ENCODE peak calls at places on chromosomes 2 and 18, in five cellular contexts. One of them, this sample, is unnamed.

GRCh38 chr2:237966565-237967462 is at the start of gene UBE2F:
- DNase-seq in cardiac muscle cell: peak; percentile 98
- DNase-seq in SK-N-MC: peak; percentile 77
- DNase-seq in CD8-positive, alpha-beta memory T cell: peak; percentile 95
- DNase-seq in OCI-LY7: peak; percentile 98
- DNase-seq in this sample: peak; percentile 97

GRCh38 chr18:44601447-44601846 is 79.2 kb upstream of the SETBP1 start:
- DNase-seq in cardiac muscle cell: peak; percentile 50
- DNase-seq in SK-N-MC: no peak
- DNase-seq in CD8-positive, alpha-beta memory T cell: no peak
- DNase-seq in OCI-LY7: no peak
- DNase-seq in this sample: no peak

GRCh38 chr2:32453242-32454062 is 96.6 kb downstream of the BIRC6 start:
- DNase-seq in cardiac muscle cell: no peak
- DNase-seq in SK-N-MC: peak; percentile 52
- DNase-seq in CD8-positive, alpha-beta memory T cell: no peak
- DNase-seq in OCI-LY7: no peak
- DNase-seq in this sample: no peak

GRCh38 chr2:204401114-204401513 is 144.2 kb upstream of the PARD3B start:
- DNase-seq in cardiac muscle cell: no peak
- DNase-seq in SK-N-MC: no peak
- DNase-seq in CD8-positive, alpha-beta memory T cell: no peak
- DNase-seq in OCI-LY7: no peak
- DNase-seq in this sample: no peak

GRCh38 chr2:239035361-239035814 is 187.5 kb downstream of the TWIST2 start:
- DNase-seq in cardiac muscle cell: peak; percentile 24
- DNase-seq in SK-N-MC: no peak
- DNase-seq in CD8-positive, alpha-beta memory T cell: peak; percentile 53
- DNase-seq in OCI-LY7: peak; percentile 35
- DNase-seq in this sample: peak; percentile 46

GRCh38 chr18:27750014-27750413 is 426.9 kb downstream of the CDH2 start:
- DNase-seq in cardiac muscle cell: peak; percentile 81
- DNase-seq in SK-N-MC: peak; percentile 18
- DNase-seq in CD8-positive, alpha-beta memory T cell: no peak
- DNase-seq in OCI-LY7: peak; percentile 9
- DNase-seq in this sample: no peak

GRCh38 chr2:101047774-101048173 is 45.7 kb downstream of the RPL31 start:
- DNase-seq in cardiac muscle cell: peak; percentile 58
- DNase-seq in SK-N-MC: no peak
- DNase-seq in CD8-positive, alpha-beta memory T cell: no peak
- DNase-seq in OCI-LY7: no peak
- DNase-seq in this sample: no peak

GRCh38 chr2:134108124-134108523 is 145.7 kb upstream of the MGAT5 start:
- DNase-seq in cardiac muscle cell: no peak
- DNase-seq in SK-N-MC: no peak
- DNase-seq in CD8-positive, alpha-beta memory T cell: no peak
- DNase-seq in OCI-LY7: no peak
- DNase-seq in this sample: no peak

GRCh38 chr18:45774065-45774521 is 50.1 kb downstream of the SLC14A1 start:
- DNase-seq in cardiac muscle cell: peak; percentile 75
- DNase-seq in SK-N-MC: no peak
- DNase-seq in CD8-positive, alpha-beta memory T cell: no peak
- DNase-seq in OCI-LY7: no peak
- DNase-seq in this sample: peak; percentile 28

GRCh38 chr2:67667054-67667908 is 270.1 kb downstream of the ETAA1 start:
- DNase-seq in cardiac muscle cell: no peak
- DNase-seq in SK-N-MC: no peak
- DNase-seq in CD8-positive, alpha-beta memory T cell: no peak
- DNase-seq in OCI-LY7: no peak
- DNase-seq in this sample: no peak

GRCh38 chr18:39134255-39134654 is 1568.7 kb upstream of the CELF4 start:
- DNase-seq in cardiac muscle cell: no peak
- DNase-seq in SK-N-MC: no peak
- DNase-seq in CD8-positive, alpha-beta memory T cell: no peak
- DNase-seq in OCI-LY7: no peak
- DNase-seq in this sample: no peak

GRCh38 chr2:28227498-28227897 is 165.2 kb upstream of the FOSL2 start:
- DNase-seq in cardiac muscle cell: no peak
- DNase-seq in SK-N-MC: no peak
- DNase-seq in CD8-positive, alpha-beta memory T cell: no peak
- DNase-seq in OCI-LY7: no peak
- DNase-seq in this sample: no peak

GRCh38 chr18:5892772-5893431 is 2.4 kb downstream of the TMEM200C start:
- DNase-seq in cardiac muscle cell: no peak
- DNase-seq in SK-N-MC: no peak
- DNase-seq in CD8-positive, alpha-beta memory T cell: no peak
- DNase-seq in OCI-LY7: no peak
- DNase-seq in this sample: no peak

GRCh38 chr2:226676618-226677017 is 123.0 kb downstream of the IRS1 start:
- DNase-seq in cardiac muscle cell: no peak
- DNase-seq in SK-N-MC: no peak
- DNase-seq in CD8-positive, alpha-beta memory T cell: no peak
- DNase-seq in OCI-LY7: no peak
- DNase-seq in this sample: no peak

GRCh38 chr2:38652431-38653273 is 13.3 kb upstream of the GALM start:
- DNase-seq in cardiac muscle cell: no peak
- DNase-seq in SK-N-MC: no peak
- DNase-seq in CD8-positive, alpha-beta memory T cell: no peak
- DNase-seq in OCI-LY7: no peak
- DNase-seq in this sample: no peak

GRCh38 chr18:55086931-55087330 is 127.7 kb upstream of the CCDC68 start:
- DNase-seq in cardiac muscle cell: no peak
- DNase-seq in SK-N-MC: no peak
- DNase-seq in CD8-positive, alpha-beta memory T cell: no peak
- DNase-seq in OCI-LY7: no peak
- DNase-seq in this sample: no peak

GRCh38 chr18:48932822-48933510 is 17.8 kb downstream of the SMAD7 start:
- DNase-seq in cardiac muscle cell: no peak
- DNase-seq in SK-N-MC: no peak
- DNase-seq in CD8-positive, alpha-beta memory T cell: no peak
- DNase-seq in OCI-LY7: peak; percentile 50
- DNase-seq in this sample: no peak

GRCh38 chr18:63205791-63206252 is 113.7 kb downstream of the BCL2 start:
- DNase-seq in cardiac muscle cell: no peak
- DNase-seq in SK-N-MC: no peak
- DNase-seq in CD8-positive, alpha-beta memory T cell: no peak
- DNase-seq in OCI-LY7: no peak
- DNase-seq in this sample: no peak

GRCh38 chr2:10599921-10600320 is 89.9 kb downstream of the NOL10 start:
- DNase-seq in cardiac muscle cell: no peak
- DNase-seq in SK-N-MC: no peak
- DNase-seq in CD8-positive, alpha-beta memory T cell: no peak
- DNase-seq in OCI-LY7: no peak
- DNase-seq in this sample: no peak

GRCh38 chr2:239955989-239956817 is 68.9 kb downstream of the NDUFA10 start:
- DNase-seq in cardiac muscle cell: no peak
- DNase-seq in SK-N-MC: no peak
- DNase-seq in CD8-positive, alpha-beta memory T cell: no peak
- DNase-seq in OCI-LY7: no peak
- DNase-seq in this sample: no peak

GRCh38 chr2:172072279-172072678 is 13.0 kb upstream of the DLX1 start:
- DNase-seq in cardiac muscle cell: no peak
- DNase-seq in SK-N-MC: no peak
- DNase-seq in CD8-positive, alpha-beta memory T cell: no peak
- DNase-seq in OCI-LY7: no peak
- DNase-seq in this sample: no peak

GRCh38 chr2:9991829-9992273 is 40.4 kb downstream of the GRHL1 start:
- DNase-seq in cardiac muscle cell: no peak
- DNase-seq in SK-N-MC: no peak
- DNase-seq in CD8-positive, alpha-beta memory T cell: no peak
- DNase-seq in OCI-LY7: no peak
- DNase-seq in this sample: no peak

GRCh38 chr2:159214325-159214865 is 72.1 kb downstream of the WDSUB1 start:
- DNase-seq in cardiac muscle cell: no peak
- DNase-seq in SK-N-MC: no peak
- DNase-seq in CD8-positive, alpha-beta memory T cell: no peak
- DNase-seq in OCI-LY7: no peak
- DNase-seq in this sample: no peak

GRCh38 chr2:230878599-230878965 is 13.8 kb downstream of the ITM2C start:
- DNase-seq in cardiac muscle cell: no peak
- DNase-seq in SK-N-MC: no peak
- DNase-seq in CD8-positive, alpha-beta memory T cell: no peak
- DNase-seq in OCI-LY7: no peak
- DNase-seq in this sample: no peak

GRCh38 chr2:23289671-23290070 is 95.3 kb upstream of the KLHL29 start:
- DNase-seq in cardiac muscle cell: no peak
- DNase-seq in SK-N-MC: no peak
- DNase-seq in CD8-positive, alpha-beta memory T cell: no peak
- DNase-seq in OCI-LY7: no peak
- DNase-seq in this sample: no peak

GRCh38 chr2:191679818-191680600 is 2.1 kb downstream of the NABP1 start:
- DNase-seq in cardiac muscle cell: peak; percentile 64
- DNase-seq in SK-N-MC: no peak
- DNase-seq in CD8-positive, alpha-beta memory T cell: no peak
- DNase-seq in OCI-LY7: peak; percentile 70
- DNase-seq in this sample: peak; percentile 55

DNA sequence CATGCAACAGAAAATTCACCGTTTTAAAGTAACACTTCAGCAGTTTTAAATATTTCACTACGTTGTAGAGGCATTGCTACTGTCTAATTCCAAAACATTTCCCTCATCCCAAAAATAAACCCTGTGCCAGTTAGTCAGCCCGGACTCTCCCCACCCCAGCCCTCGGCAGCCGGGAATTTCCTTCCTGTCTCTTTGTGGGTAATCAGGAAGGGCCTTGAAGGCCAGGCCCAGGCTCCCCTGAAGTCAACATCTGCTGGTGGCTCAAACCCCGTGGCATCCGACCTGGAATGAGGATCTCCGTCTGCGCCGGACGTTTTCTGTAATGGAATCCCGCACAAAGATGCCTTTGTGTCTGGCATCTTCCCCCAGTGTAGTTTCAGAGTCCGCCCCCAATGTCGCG is 219.6 kb downstream of the SNTG2 start:
- DNase-seq in cardiac muscle cell: no peak
- DNase-seq in SK-N-MC: no peak
- DNase-seq in CD8-positive, alpha-beta memory T cell: no peak
- DNase-seq in OCI-LY7: no peak
- DNase-seq in this sample: no peak
- H3K9me3 ChIP-seq in cardiac muscle cell: no peaks in the 10 kb centered on the region
- H3K9me3 ChIP-seq in SK-N-MC: no peaks in the 10 kb centered on the region
- H3K9me3 ChIP-seq in CD8-positive, alpha-beta memory T cell: no peaks in the 10 kb centered on the region
- H3K9me3 ChIP-seq in OCI-LY7: no peaks in the 10 kb centered on the region
- H3K9me3 ChIP-seq in this sample: no peaks in the 10 kb centered on the region

GRCh38 chr2:45003586-45004568 is 5.4 kb downstream of the SIX2 start:
- DNase-seq in cardiac muscle cell: no peak
- DNase-seq in SK-N-MC: no peak
- DNase-seq in CD8-positive, alpha-beta memory T cell: no peak
- DNase-seq in OCI-LY7: no peak
- DNase-seq in this sample: no peak

GRCh38 chr2:45002661-45003210 is 6.5 kb downstream of the SIX2 start:
- DNase-seq in cardiac muscle cell: no peak
- DNase-seq in SK-N-MC: no peak
- DNase-seq in CD8-positive, alpha-beta memory T cell: no peak
- DNase-seq in OCI-LY7: no peak
- DNase-seq in this sample: no peak

GRCh38 chr2:45005261-45006002 is 3.8 kb downstream of the SIX2 start:
- DNase-seq in cardiac muscle cell: no peak
- DNase-seq in SK-N-MC: no peak
- DNase-seq in CD8-positive, alpha-beta memory T cell: no peak
- DNase-seq in OCI-LY7: no peak
- DNase-seq in this sample: no peak

GRCh38 chr2:45006041-45006941 is 3.0 kb downstream of the SIX2 start:
- DNase-seq in cardiac muscle cell: no peak
- DNase-seq in SK-N-MC: no peak
- DNase-seq in CD8-positive, alpha-beta memory T cell: no peak
- DNase-seq in OCI-LY7: no peak
- DNase-seq in this sample: no peak

DNA sequence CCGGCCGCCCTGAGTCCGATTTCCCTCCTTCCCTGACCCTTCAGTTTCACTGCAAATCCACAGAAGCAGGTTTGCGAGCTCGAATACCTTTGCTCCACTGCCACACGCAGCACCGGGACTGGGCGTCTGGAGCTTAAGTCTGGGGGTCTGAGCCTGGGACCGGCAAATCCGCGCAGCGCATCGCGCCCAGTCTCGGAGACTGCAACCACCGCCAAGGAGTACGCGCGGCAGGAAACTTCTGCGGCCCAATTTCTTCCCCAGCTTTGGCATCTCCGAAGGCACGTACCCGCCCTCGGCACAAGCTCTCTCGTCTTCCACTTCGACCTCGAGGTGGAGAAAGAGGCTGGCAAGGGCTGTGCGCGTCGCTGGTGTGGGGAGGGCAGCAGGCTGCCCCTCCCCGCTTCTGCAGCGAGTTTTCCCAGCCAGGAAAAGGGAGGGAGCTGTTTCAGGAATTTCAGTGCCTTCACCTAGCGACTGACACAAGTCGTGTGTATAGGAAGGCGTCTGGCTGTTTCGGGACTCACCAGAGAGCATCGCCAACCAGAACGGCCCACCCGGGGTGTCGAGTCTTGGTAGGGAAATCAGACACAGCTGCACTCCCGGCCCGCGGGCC is 4.6 kb downstream of the SIX2 start:
- DNase-seq in cardiac muscle cell: peak; percentile 21
- DNase-seq in SK-N-MC: no peak
- DNase-seq in CD8-positive, alpha-beta memory T cell: no peak
- DNase-seq in OCI-LY7: no peak
- DNase-seq in this sample: no peak
- H3K9me3 ChIP-seq in cardiac muscle cell: no peaks in the 10 kb centered on the region
- H3K9me3 ChIP-seq in SK-N-MC: no peaks in the 10 kb centered on the region
- H3K9me3 ChIP-seq in CD8-positive, alpha-beta memory T cell: no peaks in the 10 kb centered on the region
- H3K9me3 ChIP-seq in OCI-LY7: no peaks in the 10 kb centered on the region
- H3K9me3 ChIP-seq in this sample: no peaks in the 10 kb centered on the region

GRCh38 chr18:2814928-2815327 is 31.9 kb upstream of the EMILIN2 start:
- DNase-seq in cardiac muscle cell: no peak
- DNase-seq in SK-N-MC: no peak
- DNase-seq in CD8-positive, alpha-beta memory T cell: no peak
- DNase-seq in OCI-LY7: no peak
- DNase-seq in this sample: no peak
- H3K9me3 ChIP-seq in cardiac muscle cell: no peaks in the 10 kb centered on the region
- H3K9me3 ChIP-seq in SK-N-MC: no peaks in the 10 kb centered on the region
- H3K9me3 ChIP-seq in CD8-positive, alpha-beta memory T cell: no peaks in the 10 kb centered on the region
- H3K9me3 ChIP-seq in OCI-LY7: no peaks in the 10 kb centered on the region
- H3K9me3 ChIP-seq in this sample: no peaks in the 10 kb centered on the region

DNA sequence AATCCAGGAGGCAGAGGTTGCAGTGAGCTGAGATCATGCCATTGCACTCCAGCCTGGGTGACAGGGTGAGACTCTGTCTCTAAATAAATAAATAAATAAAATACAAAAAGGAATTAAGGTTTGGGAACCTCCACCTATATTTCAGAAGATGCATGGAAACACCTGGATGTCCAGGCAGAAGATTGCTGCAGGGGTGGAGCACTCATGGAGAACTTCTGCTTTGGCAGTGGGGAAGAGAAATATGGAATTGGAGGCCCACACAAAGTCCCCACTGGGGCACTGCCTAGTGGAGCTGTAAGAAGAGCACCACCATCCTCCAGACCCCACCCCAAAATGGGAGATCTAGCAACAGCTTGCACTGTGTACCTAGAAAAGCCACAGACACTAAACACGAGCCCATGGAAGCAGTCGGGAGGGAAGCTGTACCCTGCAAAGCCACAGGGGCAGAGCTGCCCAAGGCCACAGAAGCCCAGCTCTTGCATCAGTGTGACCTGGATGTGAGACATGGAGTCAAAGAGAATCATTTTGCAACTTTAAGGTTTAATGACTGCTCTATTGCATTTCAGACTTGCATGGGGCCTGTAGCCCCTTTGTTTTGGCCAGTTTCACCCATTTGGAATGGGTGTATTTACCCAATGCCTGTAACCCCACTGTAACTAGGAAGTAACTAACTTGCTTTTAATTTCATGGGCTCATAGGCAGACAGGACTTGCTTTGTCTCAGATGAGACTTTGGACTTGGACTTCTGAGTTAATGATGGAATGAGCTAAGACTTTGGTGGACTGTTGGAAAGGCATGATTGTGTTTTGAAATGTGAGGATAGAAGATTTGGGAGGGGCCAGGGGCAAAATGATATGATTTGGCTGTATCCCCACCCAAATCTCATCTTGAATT is 265.3 kb downstream of the ZEB2 start:
- DNase-seq in cardiac muscle cell: no peak
- DNase-seq in SK-N-MC: no peak
- DNase-seq in CD8-positive, alpha-beta memory T cell: no peak
- DNase-seq in OCI-LY7: peak; percentile 35
- DNase-seq in this sample: no peak
- H3K9me3 ChIP-seq in cardiac muscle cell: no peaks in the 10 kb centered on the region
- H3K9me3 ChIP-seq in SK-N-MC: no peaks in the 10 kb centered on the region
- H3K9me3 ChIP-seq in CD8-positive, alpha-beta memory T cell: peaks cover 4% of the 10 kb centered on the region
- H3K9me3 ChIP-seq in OCI-LY7: peaks cover 51% of the 10 kb centered on the region
- H3K9me3 ChIP-seq in this sample: no peaks in the 10 kb centered on the region